ENCODE peak calls at places on chromosomes 12 and 14, in six cellular contexts. Q is Calu3, D is hepatic stellate cell, E is neural progenitor cell, H is RPMI7951, Z is uterus. K is an unnamed sample.

GRCh38 chr12:67222302-67222701 is 46.9 kb upstream of the CAND1 start:
- DNase-seq in Q (peak; percentile 36), D (peak; percentile 0), H (no peak), Z (no peak), E (peak; percentile 41), K (peak; percentile 4)

GRCh38 chr12:124228050-124228711 is 66.7 kb upstream of the RFLNA start:
- DNase-seq in Q (no peak), D (no peak), H (no peak), Z (no peak), E (no peak), K (no peak)

GRCh38 chr12:132700212-132700913 is 10.3 kb upstream of the PGAM5 start:
- DNase-seq in E (no peak), D (no peak), H (no peak), Z (no peak), Q (no peak), K (no peak)

GRCh38 chr12:103877934-103878510 is 37.0 kb upstream of the NT5DC3 start:
- DNase-seq in Q (peak; percentile 77), D (peak; percentile 66), Z (no peak), E (peak; percentile 83), H (peak; percentile 68), K (peak; percentile 64)

GRCh38 chr14:80387563-80387981 is 176.3 kb upstream of the DIO2 start:
- DNase-seq in Z (no peak), Q (no peak), E (no peak), D (no peak), H (peak; percentile 8), K (no peak)

GRCh38 chr12:132324841-132325732 is 4.3 kb downstream of the GALNT9 start:
- DNase-seq in D (no peak), Q (no peak), E (no peak), H (no peak), Z (no peak), K (no peak)

GRCh38 chr12:81095470-81096232 is 17.8 kb downstream of the ACSS3 start:
- DNase-seq in E (no peak), Q (no peak), Z (no peak), H (no peak), D (no peak), K (no peak)

GRCh38 chr12:23217158-23217557 is 592.2 kb downstream of the ETNK1 start:
- DNase-seq in D (no peak), E (no peak), Z (no peak), H (no peak), Q (no peak), K (no peak)

GRCh38 chr12:49021292-49021915 is 2.8 kb upstream of the PRKAG1 start:
- DNase-seq in H (no peak), D (no peak), Z (no peak), Q (no peak), E (no peak), K (no peak)

K was measured in HCT116.